ENCODE peak calls at places on chromosome 1, in seven cellular contexts. O is IMR-90, H is H9, S is H1, W is neuronal stem cell, C is mesendoderm, Z is mesenchymal stem cell. M is an unnamed sample.

GRCh38 chr1:193104496-193104905 is 713 bp downstream of the GLRX2 start:
- DNase-seq in W (no peak), Z (no peak), S (no peak), C (peak; percentile 77), H (peak; percentile 52), O (peak; percentile 56), M (peak; percentile 74)

GRCh38 chr1:48760889-48761288 is 15.8 kb downstream of the BEND5 start:
- DNase-seq in S (no peak), O (no peak), Z (no peak), C (no peak), W (no peak), H (no peak), M (no peak)

GRCh38 chr1:172254521-172255222 is 165.8 kb upstream of the C1orf105 start:
- DNase-seq in C (peak; percentile 14), S (no peak), O (peak; percentile 92), H (no peak), W (no peak), Z (peak; percentile 94), M (peak; percentile 60)

GRCh38 chr1:194538453-194538852 is 1352.0 kb upstream of the B3GALT2 start:
- DNase-seq in Z (no peak), W (no peak), C (peak; percentile 64), O (no peak), S (no peak), H (no peak), M (no peak)

GRCh38 chr1:197917813-197918646 is 858 bp downstream of the LHX9 start:
- DNase-seq in O (no peak), S (no peak), H (no peak), Z (peak; percentile 43), C (no peak), W (peak; percentile 47), M (no peak)

GRCh38 chr1:231040019-231040799 is at the start of gene FAM89A:
- DNase-seq in O (no peak), Z (peak; percentile 51), H (peak; percentile 57), W (peak; percentile 35), S (no peak), C (peak; percentile 23), M (peak; percentile 46)

GRCh38 chr1:41500781-41501518 is 16.5 kb upstream of the EDN2 start:
- DNase-seq in Z (no peak), W (no peak), H (no peak), S (no peak), O (no peak), C (peak; percentile 98), M (peak; percentile 59)

GRCh38 chr1:117656202-117656641 is 50.4 kb downstream of the TENT5C start:
- DNase-seq in H (no peak), Z (no peak), S (no peak), O (no peak), W (no peak), C (no peak), M (no peak)

GRCh38 chr1:231162300-231162969 is 577 bp downstream of the TRIM67 start:
- DNase-seq in W (peak; percentile 73), O (peak; percentile 26), H (peak; percentile 76), C (peak; percentile 75), Z (peak; percentile 36), S (peak; percentile 34), M (peak; percentile 58)

GRCh38 chr1:158185770-158186705 is 5.3 kb downstream of the CD1D start:
- DNase-seq in Z (peak; percentile 34), C (peak; percentile 41), S (peak; percentile 39), H (no peak), W (no peak), O (no peak), M (no peak)

GRCh38 chr1:5477716-5478115 is 514.5 kb downstream of the NPHP4 start:
- DNase-seq in W (no peak), C (no peak), O (no peak), Z (no peak), H (no peak), S (no peak), M (no peak)

GRCh38 chr1:7224081-7224534 is 438.9 kb downstream of the CAMTA1 start:
- DNase-seq in H (no peak), O (no peak), Z (no peak), C (no peak), W (no peak), S (no peak), M (no peak)

GRCh38 chr1:41666991-41667631 is 182.6 kb upstream of the EDN2 start:
- DNase-seq in C (peak; percentile 83), S (no peak), H (no peak), O (peak; percentile 28), W (no peak), Z (no peak), M (peak; percentile 54)

GRCh38 chr1:8570435-8570834 is 247.0 kb downstream of the RERE start:
- DNase-seq in W (no peak), Z (no peak), O (peak; percentile 50), C (no peak), H (no peak), S (no peak), M (no peak)

GRCh38 chr1:184563308-184563707 is 176.5 kb downstream of the C1orf21 start:
- DNase-seq in C (no peak), W (no peak), S (no peak), Z (peak; percentile 47), H (no peak), O (peak; percentile 40), M (peak; percentile 55)

GRCh38 chr1:153313288-153313687 is 536 bp upstream of the PGLYRP3 start:
- DNase-seq in Z (no peak), H (no peak), C (no peak), O (no peak), S (no peak), W (no peak), M (no peak)

GRCh38 chr1:157781048-157781447 is 4.1 kb upstream of the FCRL2 start:
- DNase-seq in S (no peak), H (no peak), W (no peak), Z (no peak), C (no peak), O (no peak), M (no peak)

GRCh38 chr1:229161740-229162139 is 109.2 kb upstream of the RAB4A start:
- DNase-seq in W (no peak), S (no peak), C (no peak), Z (no peak), O (no peak), H (no peak), M (no peak)

GRCh38 chr1:99784809-99785255 is 18.4 kb upstream of the FRRS1 start:
- DNase-seq in H (no peak), O (no peak), C (no peak), W (no peak), Z (no peak), S (no peak), M (no peak)

GRCh38 chr1:43329995-43330751 is 7.4 kb upstream of the MPL start:
- DNase-seq in O (peak; percentile 87), H (peak; percentile 76), W (no peak), C (peak; percentile 91), S (no peak), Z (peak; percentile 72), M (peak; percentile 20)

GRCh38 chr1:90044346-90044745 is 49.4 kb downstream of the ZNF326 start:
- DNase-seq in W (no peak), C (no peak), S (no peak), H (no peak), O (no peak), Z (no peak), M (no peak)

GRCh38 chr1:150243003-150243402 is 7.1 kb upstream of the ANP32E start:
- DNase-seq in Z (no peak), H (peak; percentile 3), C (no peak), W (no peak), O (no peak), S (no peak), M (no peak)

GRCh38 chr1:216034506-216034905 is 388.7 kb downstream of the USH2A start:
- DNase-seq in Z (peak; percentile 5), S (peak; percentile 19), W (peak; percentile 12), O (peak; percentile 6), H (peak; percentile 69), C (peak; percentile 79), M (peak; percentile 25)

GRCh38 chr1:100482748-100483147 is 55.2 kb upstream of the GPR88 start:
- DNase-seq in W (no peak), C (no peak), H (no peak), Z (no peak), S (no peak), O (no peak), M (no peak)

GRCh38 chr1:37442644-37443043 is 31.7 kb upstream of the ZC3H12A start:
- DNase-seq in C (no peak), O (no peak), W (no peak), S (no peak), Z (no peak), H (no peak), M (no peak)

GRCh38 chr1:234851450-234852438 is 241.8 kb upstream of the IRF2BP2 start:
- DNase-seq in Z (peak; percentile 24), C (peak; percentile 43), W (no peak), O (peak; percentile 55), H (no peak), S (no peak), M (peak; percentile 28)

GRCh38 chr1:1069711-1070676 is 4.1 kb downstream of the RNF223 start:
- DNase-seq in W (no peak), S (no peak), Z (no peak), O (peak; percentile 29), C (peak; percentile 27), H (no peak), M (peak; percentile 94)

GRCh38 chr1:209029737-209030136 is 553.8 kb upstream of the CAMK1G start:
- DNase-seq in O (no peak), H (no peak), C (no peak), Z (no peak), W (no peak), S (no peak), M (no peak)
- H2AK5ac ChIP-seq in O (no peak overlapping the region), H (no peak overlapping the region), C (no peak overlapping the region), Z (no peak overlapping the region), W (no peak overlapping the region), S (no peak overlapping the region), M (no peak overlapping the region)

DNA sequence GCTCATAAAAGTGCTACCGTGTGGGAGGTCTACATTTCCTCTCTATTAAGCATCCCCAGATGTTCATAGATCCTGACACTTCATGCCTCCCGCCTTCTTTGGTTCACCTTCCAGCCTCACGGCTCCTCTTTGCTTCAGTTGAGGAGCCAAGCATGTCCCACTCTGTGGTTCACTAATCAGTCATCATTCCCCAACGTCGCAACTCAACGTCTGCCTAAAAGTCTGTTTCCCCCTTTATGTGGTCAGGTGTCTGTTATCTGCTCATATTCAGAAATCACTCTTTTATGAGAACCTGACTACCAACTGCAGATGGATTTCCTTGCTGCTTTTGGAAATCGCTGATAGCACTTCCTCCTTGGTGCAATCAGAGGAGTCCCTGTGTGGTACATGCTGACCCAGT is 94.1 kb upstream of the VANGL1 start:
- DNase-seq in C (no peak), W (no peak), Z (no peak), S (no peak), H (no peak), O (no peak), M (no peak)
- H2AK5ac ChIP-seq in C (no peak overlapping the region), W (no peak overlapping the region), Z (peak overlapping the region; percentile 14), S (no peak overlapping the region), H (no peak overlapping the region), O (peak overlapping the region; percentile 71), M (no peak overlapping the region)

GRCh38 chr1:76239470-76239918 is 164.9 kb downstream of the ST6GALNAC3 start:
- DNase-seq in H (no peak), W (no peak), O (no peak), Z (no peak), S (no peak), C (peak; percentile 46), M (no peak)
- H2AK5ac ChIP-seq in H (no peak overlapping the region), W (no peak overlapping the region), O (no peak overlapping the region), Z (no peak overlapping the region), S (no peak overlapping the region), C (no peak overlapping the region), M (no peak overlapping the region)

DNA sequence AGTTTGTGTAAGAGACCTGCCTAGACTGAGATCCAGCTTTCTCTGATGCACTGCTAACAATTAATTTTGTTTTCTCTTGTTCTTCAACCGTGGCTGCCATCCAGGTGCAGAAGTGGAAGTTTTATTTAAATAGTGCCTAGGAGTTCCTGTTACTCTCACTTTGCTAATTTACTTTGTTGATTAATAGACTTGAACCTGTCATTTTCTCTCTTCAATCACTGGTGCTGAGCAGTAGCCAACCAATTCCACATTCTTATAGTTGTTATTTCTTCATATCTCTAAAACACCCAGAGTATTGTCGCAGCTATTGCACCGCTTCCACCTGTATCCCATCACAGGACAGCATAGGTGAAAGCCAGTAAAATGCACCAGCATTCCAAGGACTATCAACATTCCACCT is 157.2 kb downstream of the PDE4B start:
- DNase-seq in O (no peak), C (no peak), S (no peak), W (no peak), H (no peak), Z (no peak), M (no peak)
- H2AK5ac ChIP-seq in O (no peak overlapping the region), C (no peak overlapping the region), S (no peak overlapping the region), W (no peak overlapping the region), H (no peak overlapping the region), Z (no peak overlapping the region), M (no peak overlapping the region)

M was measured in trophoblast cell.